ENCODE peak calls at places on chromosomes 11 and 22, in six cellular contexts. One of them, this sample, is unnamed.

GRCh38 chr11:71240865-71241691 is 11.3 kb downstream of the SHANK2 start:
- DNase-seq in mucosa of descending colon: no peak
- DNase-seq in mammary epithelial cell: peak; percentile 88
- DNase-seq in epithelial cell of esophagus: peak; percentile 92
- DNase-seq in HCT116: no peak
- DNase-seq in IMR-90: peak; percentile 94
- DNase-seq in this sample: peak; percentile 34

GRCh38 chr11:133619397-133619796 is 87.1 kb upstream of the OPCML start:
- DNase-seq in mucosa of descending colon: no peak
- DNase-seq in mammary epithelial cell: no peak
- DNase-seq in epithelial cell of esophagus: no peak
- DNase-seq in HCT116: no peak
- DNase-seq in IMR-90: no peak
- DNase-seq in this sample: no peak

GRCh38 chr11:119990306-119991021 is 147.4 kb downstream of the TRIM29 start:
- DNase-seq in mucosa of descending colon: no peak
- DNase-seq in mammary epithelial cell: no peak
- DNase-seq in epithelial cell of esophagus: no peak
- DNase-seq in HCT116: no peak
- DNase-seq in IMR-90: no peak
- DNase-seq in this sample: no peak

GRCh38 chr11:108025387-108026080 is 16.8 kb downstream of the CUL5 start:
- DNase-seq in mucosa of descending colon: no peak
- DNase-seq in mammary epithelial cell: no peak
- DNase-seq in epithelial cell of esophagus: no peak
- DNase-seq in HCT116: no peak
- DNase-seq in IMR-90: peak; percentile 52
- DNase-seq in this sample: no peak

GRCh38 chr11:57311109-57311936 is 13.4 kb downstream of the TNKS1BP1 start:
- DNase-seq in mucosa of descending colon: peak; percentile 93
- DNase-seq in mammary epithelial cell: peak; percentile 96
- DNase-seq in epithelial cell of esophagus: peak; percentile 98
- DNase-seq in HCT116: peak; percentile 81
- DNase-seq in IMR-90: peak; percentile 97
- DNase-seq in this sample: peak; percentile 93

GRCh38 chr22:40263191-40263590 is 83.1 kb upstream of the ADSL start:
- DNase-seq in mucosa of descending colon: no peak
- DNase-seq in mammary epithelial cell: no peak
- DNase-seq in epithelial cell of esophagus: no peak
- DNase-seq in HCT116: no peak
- DNase-seq in IMR-90: no peak
- DNase-seq in this sample: no peak

GRCh38 chr11:12139144-12139881 is 28.9 kb downstream of the MICAL2 start:
- DNase-seq in mucosa of descending colon: peak; percentile 57
- DNase-seq in mammary epithelial cell: no peak
- DNase-seq in epithelial cell of esophagus: peak; percentile 43
- DNase-seq in HCT116: no peak
- DNase-seq in IMR-90: peak; percentile 94
- DNase-seq in this sample: no peak

GRCh38 chr22:17228725-17229126 is 9.5 kb upstream of the ADA2 start:
- DNase-seq in mucosa of descending colon: no peak
- DNase-seq in mammary epithelial cell: no peak
- DNase-seq in epithelial cell of esophagus: no peak
- DNase-seq in HCT116: no peak
- DNase-seq in IMR-90: no peak
- DNase-seq in this sample: no peak

GRCh38 chr11:121298770-121299169 is 6.2 kb downstream of the SC5D start:
- DNase-seq in mucosa of descending colon: no peak
- DNase-seq in mammary epithelial cell: peak; percentile 17
- DNase-seq in epithelial cell of esophagus: peak; percentile 79
- DNase-seq in HCT116: peak; percentile 21
- DNase-seq in IMR-90: no peak
- DNase-seq in this sample: no peak

GRCh38 chr11:75725552-75726320 is 8.1 kb downstream of the MOGAT2 start:
- DNase-seq in mucosa of descending colon: no peak
- DNase-seq in mammary epithelial cell: no peak
- DNase-seq in epithelial cell of esophagus: no peak
- DNase-seq in HCT116: no peak
- DNase-seq in IMR-90: no peak
- DNase-seq in this sample: no peak

GRCh38 chr11:27100534-27100933 is 59.9 kb downstream of the BBOX1 start:
- DNase-seq in mucosa of descending colon: no peak
- DNase-seq in mammary epithelial cell: peak; percentile 23
- DNase-seq in epithelial cell of esophagus: no peak
- DNase-seq in HCT116: no peak
- DNase-seq in IMR-90: no peak
- DNase-seq in this sample: peak; percentile 51

GRCh38 chr11:9574556-9574805 is 1.0 kb downstream of the WEE1 start:
- DNase-seq in mucosa of descending colon: peak; percentile 65
- DNase-seq in mammary epithelial cell: no peak
- DNase-seq in epithelial cell of esophagus: no peak
- DNase-seq in HCT116: no peak
- DNase-seq in IMR-90: no peak
- DNase-seq in this sample: no peak

GRCh38 chr22:42553475-42554361 is at the start of gene SERHL2:
- DNase-seq in mucosa of descending colon: peak; percentile 99
- DNase-seq in mammary epithelial cell: peak; percentile 47
- DNase-seq in epithelial cell of esophagus: peak; percentile 86
- DNase-seq in HCT116: no peak
- DNase-seq in IMR-90: peak; percentile 55
- DNase-seq in this sample: peak; percentile 11

GRCh38 chr11:62501432-62501891 is 45.1 kb downstream of the AHNAK start:
- DNase-seq in mucosa of descending colon: peak; percentile 41
- DNase-seq in mammary epithelial cell: no peak
- DNase-seq in epithelial cell of esophagus: no peak
- DNase-seq in HCT116: no peak
- DNase-seq in IMR-90: peak; percentile 26
- DNase-seq in this sample: peak; percentile 68

GRCh38 chr22:39183991-39184585 is 31.6 kb upstream of the CBX7 start:
- DNase-seq in mucosa of descending colon: no peak
- DNase-seq in mammary epithelial cell: no peak
- DNase-seq in epithelial cell of esophagus: no peak
- DNase-seq in HCT116: peak; percentile 27
- DNase-seq in IMR-90: peak; percentile 63
- DNase-seq in this sample: no peak

GRCh38 chr11:12287009-12287373 is 90.4 kb upstream of the PARVA start:
- DNase-seq in mucosa of descending colon: no peak
- DNase-seq in mammary epithelial cell: peak; percentile 78
- DNase-seq in epithelial cell of esophagus: peak; percentile 84
- DNase-seq in HCT116: peak; percentile 47
- DNase-seq in IMR-90: peak; percentile 96
- DNase-seq in this sample: peak; percentile 77

GRCh38 chr11:6895010-6895409 is 2.7 kb upstream of the OR2D2 start:
- DNase-seq in mucosa of descending colon: no peak
- DNase-seq in mammary epithelial cell: no peak
- DNase-seq in epithelial cell of esophagus: no peak
- DNase-seq in HCT116: no peak
- DNase-seq in IMR-90: no peak
- DNase-seq in this sample: no peak

GRCh38 chr11:62883677-62884076 is 3.0 kb downstream of the SLC3A2 start:
- DNase-seq in mucosa of descending colon: no peak
- DNase-seq in mammary epithelial cell: no peak
- DNase-seq in epithelial cell of esophagus: no peak
- DNase-seq in HCT116: no peak
- DNase-seq in IMR-90: no peak
- DNase-seq in this sample: no peak

GRCh38 chr22:42680648-42681047 is 31.5 kb upstream of the CYB5R3 start:
- DNase-seq in mucosa of descending colon: no peak
- DNase-seq in mammary epithelial cell: peak; percentile 95
- DNase-seq in epithelial cell of esophagus: peak; percentile 94
- DNase-seq in HCT116: peak; percentile 66
- DNase-seq in IMR-90: peak; percentile 98
- DNase-seq in this sample: no peak

GRCh38 chr22:46763051-46763705 is 728 bp downstream of the TBC1D22A start:
- DNase-seq in mucosa of descending colon: peak; percentile 67
- DNase-seq in mammary epithelial cell: no peak
- DNase-seq in epithelial cell of esophagus: no peak
- DNase-seq in HCT116: no peak
- DNase-seq in IMR-90: peak; percentile 7
- DNase-seq in this sample: no peak

DNA sequence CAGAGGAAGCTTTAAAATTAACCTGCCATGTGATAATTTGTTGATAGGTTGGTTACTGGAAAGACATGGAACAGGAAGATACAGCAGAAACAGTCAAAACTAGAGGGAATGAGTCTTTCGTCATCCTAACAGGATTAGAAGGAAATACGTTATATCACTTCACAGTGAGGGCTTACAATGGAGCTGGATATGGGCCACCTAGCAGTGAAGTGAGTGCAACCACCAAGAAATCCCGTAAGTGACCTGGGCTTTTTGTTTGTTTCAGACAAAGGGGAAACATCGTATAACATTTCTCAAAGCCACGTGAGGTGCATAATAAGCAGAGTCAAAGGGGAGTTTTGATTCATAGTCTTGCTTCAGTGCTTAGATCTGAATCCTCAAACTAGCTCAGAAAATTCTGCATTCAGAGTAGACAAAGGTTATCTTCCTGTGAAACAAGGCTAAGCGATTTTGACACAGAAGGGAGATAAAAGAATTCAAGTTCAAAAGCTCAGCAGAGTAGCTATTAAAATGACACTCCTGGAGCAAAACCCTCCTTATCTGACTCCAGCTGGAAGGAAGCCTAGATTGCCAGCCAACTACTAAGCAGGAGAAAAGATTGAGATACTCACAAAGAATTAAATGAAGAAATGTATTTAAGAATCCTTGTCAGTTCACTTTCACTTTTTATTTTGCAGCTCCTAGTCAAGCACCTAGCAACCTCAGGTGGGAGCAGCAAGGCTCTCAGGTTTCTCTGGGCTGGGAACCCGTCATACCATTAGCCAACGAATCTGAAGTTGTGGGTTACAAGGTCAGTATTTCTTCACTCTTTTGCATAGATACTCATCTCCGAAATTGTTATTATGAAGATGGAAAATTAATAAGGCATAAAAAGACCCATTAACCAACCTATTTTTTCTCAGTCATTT is 346.4 kb upstream of the ARHGAP42 start:
- DNase-seq in mucosa of descending colon: no peak
- DNase-seq in mammary epithelial cell: peak; percentile 38
- DNase-seq in epithelial cell of esophagus: peak; percentile 59
- DNase-seq in HCT116: no peak
- DNase-seq in IMR-90: no peak
- DNase-seq in this sample: peak; percentile 17
- TF ChIP-seq CTCF in mucosa of descending colon: no peak
- TF ChIP-seq CTCF in mammary epithelial cell: no peak
- TF ChIP-seq CTCF in epithelial cell of esophagus: no peak
- TF ChIP-seq CTCF in HCT116: no peak
- TF ChIP-seq CTCF in IMR-90: no peak
- TF ChIP-seq CTCF in this sample: no peak

GRCh38 chr11:35623708-35624168 is 5.5 kb downstream of the FJX1 start:
- DNase-seq in mucosa of descending colon: no peak
- DNase-seq in mammary epithelial cell: peak; percentile 96
- DNase-seq in epithelial cell of esophagus: peak; percentile 96
- DNase-seq in HCT116: no peak
- DNase-seq in IMR-90: peak; percentile 94
- DNase-seq in this sample: no peak
- H3K4me3 ChIP-seq in mucosa of descending colon: no peak overlapping the region
- H3K4me3 ChIP-seq in mammary epithelial cell: no peak overlapping the region
- H3K4me3 ChIP-seq in epithelial cell of esophagus: no peak overlapping the region
- H3K4me3 ChIP-seq in HCT116: no peak overlapping the region
- H3K4me3 ChIP-seq in IMR-90: no peak overlapping the region
- H3K4me3 ChIP-seq in this sample: no peak overlapping the region

GRCh38 chr11:22668005-22668796 is 1.8 kb downstream of the GAS2 start:
- DNase-seq in mucosa of descending colon: no peak
- DNase-seq in mammary epithelial cell: no peak
- DNase-seq in epithelial cell of esophagus: no peak
- DNase-seq in HCT116: no peak
- DNase-seq in IMR-90: no peak
- DNase-seq in this sample: no peak

GRCh38 chr11:22666700-22667439 is 459 bp downstream of the GAS2 start:
- DNase-seq in mucosa of descending colon: peak; percentile 35
- DNase-seq in mammary epithelial cell: no peak
- DNase-seq in epithelial cell of esophagus: peak; percentile 5
- DNase-seq in HCT116: no peak
- DNase-seq in IMR-90: no peak
- DNase-seq in this sample: peak; percentile 7

GRCh38 chr11:22671751-22672150 is 5.3 kb downstream of the GAS2 start:
- DNase-seq in mucosa of descending colon: no peak
- DNase-seq in mammary epithelial cell: no peak
- DNase-seq in epithelial cell of esophagus: peak; percentile 50
- DNase-seq in HCT116: no peak
- DNase-seq in IMR-90: peak; percentile 3
- DNase-seq in this sample: peak; percentile 42

GRCh38 chr11:22669368-22669767 is 3.0 kb downstream of the GAS2 start:
- DNase-seq in mucosa of descending colon: no peak
- DNase-seq in mammary epithelial cell: no peak
- DNase-seq in epithelial cell of esophagus: no peak
- DNase-seq in HCT116: no peak
- DNase-seq in IMR-90: no peak
- DNase-seq in this sample: no peak

DNA sequence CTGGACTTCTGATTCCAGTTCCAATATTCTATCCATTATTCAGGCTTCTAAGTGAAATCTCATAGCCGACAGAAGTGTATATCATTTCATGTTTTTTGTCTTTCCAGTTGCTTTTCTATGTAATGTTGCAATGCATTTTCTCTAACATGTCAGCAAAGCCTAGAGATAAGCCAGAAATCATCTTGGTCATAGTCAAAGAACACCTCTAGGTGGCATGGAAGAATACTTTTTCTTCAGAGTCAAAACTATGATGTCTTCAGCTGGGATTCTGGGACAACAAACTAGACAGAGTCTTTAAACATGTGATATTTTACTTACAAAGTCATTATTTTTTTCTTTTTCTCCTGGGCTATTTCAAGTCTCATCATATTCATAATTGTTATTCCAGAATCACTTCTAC is 4.4 kb downstream of the GAS2 start:
- DNase-seq in mucosa of descending colon: no peak
- DNase-seq in mammary epithelial cell: peak; percentile 19
- DNase-seq in epithelial cell of esophagus: peak; percentile 61
- DNase-seq in HCT116: no peak
- DNase-seq in IMR-90: peak; percentile 3
- DNase-seq in this sample: no peak
- TF ChIP-seq CTCF in mucosa of descending colon: no peak
- TF ChIP-seq CTCF in mammary epithelial cell: peak; percentile 34
- TF ChIP-seq CTCF in epithelial cell of esophagus: peak; percentile 54
- TF ChIP-seq CTCF in HCT116: no peak
- TF ChIP-seq CTCF in IMR-90: peak; percentile 29
- TF ChIP-seq CTCF in this sample: peak; percentile 19

GRCh38 chr11:95255523-95256165 is 24.6 kb upstream of the SESN3 start:
- DNase-seq in mucosa of descending colon: no peak
- DNase-seq in mammary epithelial cell: no peak
- DNase-seq in epithelial cell of esophagus: no peak
- DNase-seq in HCT116: no peak
- DNase-seq in IMR-90: no peak
- DNase-seq in this sample: no peak

GRCh38 chr11:95248666-95249467 is 17.9 kb upstream of the SESN3 start:
- DNase-seq in mucosa of descending colon: no peak
- DNase-seq in mammary epithelial cell: no peak
- DNase-seq in epithelial cell of esophagus: no peak
- DNase-seq in HCT116: no peak
- DNase-seq in IMR-90: no peak
- DNase-seq in this sample: no peak

GRCh38 chr11:95256204-95256819 is 25.3 kb upstream of the SESN3 start:
- DNase-seq in mucosa of descending colon: no peak
- DNase-seq in mammary epithelial cell: no peak
- DNase-seq in epithelial cell of esophagus: peak; percentile 45
- DNase-seq in HCT116: no peak
- DNase-seq in IMR-90: peak; percentile 3
- DNase-seq in this sample: no peak

GRCh38 chr11:95257596-95257995 is 26.6 kb upstream of the SESN3 start:
- DNase-seq in mucosa of descending colon: no peak
- DNase-seq in mammary epithelial cell: no peak
- DNase-seq in epithelial cell of esophagus: no peak
- DNase-seq in HCT116: no peak
- DNase-seq in IMR-90: no peak
- DNase-seq in this sample: no peak

GRCh38 chr11:95254139-95254704 is 23.2 kb upstream of the SESN3 start:
- DNase-seq in mucosa of descending colon: peak; percentile 57
- DNase-seq in mammary epithelial cell: peak; percentile 73
- DNase-seq in epithelial cell of esophagus: peak; percentile 95
- DNase-seq in HCT116: peak; percentile 64
- DNase-seq in IMR-90: peak; percentile 87
- DNase-seq in this sample: peak; percentile 85
- H3K4me3 ChIP-seq in mucosa of descending colon: no peak overlapping the region
- H3K4me3 ChIP-seq in mammary epithelial cell: no peak overlapping the region
- H3K4me3 ChIP-seq in epithelial cell of esophagus: no peak overlapping the region
- H3K4me3 ChIP-seq in HCT116: peak overlapping the region; percentile 38
- H3K4me3 ChIP-seq in IMR-90: peak overlapping the region; percentile 40
- H3K4me3 ChIP-seq in this sample: peak overlapping the region; percentile 38

This sample was measured in retinal pigment epithelial cell.